ENCODE peak calls at places on chromosomes 13 and 19, in seven cellular contexts. K, X, M, Z, I, E and L are unnamed samples.
A peak's percentile ranks its signal among the peaks of the same experiment; 100 is the strongest.

GRCh38 chr13:51957377-51958216 is 53.7 kb downstream of the ATP7B start:
- DNase-seq in K (no peak), X (no peak), M (no peak), Z (no peak), I (no peak), E (no peak), L (no peak)

GRCh38 chr13:30340367-30341184 is 33.2 kb upstream of the KATNAL1 start:
- DNase-seq in K (no peak), X (no peak), M (peak; percentile 46), Z (peak; percentile 29), I (peak; percentile 92), E (no peak), L (peak; percentile 82)

GRCh38 chr19:10289836-10290438 is at the start of gene ICAM5:
- DNase-seq in K (no peak), X (no peak), M (no peak), Z (no peak), I (no peak), E (no peak), L (peak; percentile 48)

GRCh38 chr19:3075605-3076431 is 13.5 kb upstream of the TLE5 start:
- DNase-seq in K (no peak), X (no peak), M (no peak), Z (peak; percentile 89), I (no peak), E (peak; percentile 61), L (no peak)

GRCh38 chr13:51229731-51230130 is 7.5 kb downstream of the FAM124A start:
- DNase-seq in K (no peak), X (no peak), M (no peak), Z (no peak), I (no peak), E (no peak), L (no peak)

GRCh38 chr13:27379694-27380596 is 44.5 kb upstream of the GTF3A start:
- DNase-seq in K (peak; percentile 35), X (no peak), M (no peak), Z (peak; percentile 69), I (no peak), E (peak; percentile 21), L (peak; percentile 54)

GRCh38 chr19:10762656-10763055 is 44.8 kb downstream of the DNM2 start:
- DNase-seq in K (no peak), X (no peak), M (no peak), Z (no peak), I (no peak), E (no peak), L (no peak)

GRCh38 chr13:49124693-49125304 is 95.3 kb upstream of the MLNR start:
- DNase-seq in K (no peak), X (no peak), M (no peak), Z (no peak), I (no peak), E (no peak), L (peak; percentile 13)

GRCh38 chr13:77584111-77584510 is 48.6 kb downstream of the SCEL start:
- DNase-seq in K (no peak), X (no peak), M (no peak), Z (no peak), I (no peak), E (no peak), L (no peak)

GRCh38 chr13:114068723-114069322 is 63.6 kb downstream of the RASA3 start:
- DNase-seq in K (no peak), X (no peak), M (peak; percentile 43), Z (no peak), I (peak; percentile 81), E (no peak), L (peak; percentile 75)

GRCh38 chr19:584240-585001 is 5.3 kb upstream of the HCN2 start:
- DNase-seq in K (no peak), X (no peak), M (no peak), Z (peak; percentile 95), I (peak; percentile 39), E (peak; percentile 50), L (peak; percentile 58)

GRCh38 chr13:59877933-59878332 is 285.8 kb downstream of the DIAPH3 start:
- DNase-seq in K (no peak), X (no peak), M (no peak), Z (no peak), I (peak; percentile 58), E (no peak), L (peak; percentile 17)

GRCh38 chr13:33764716-33765115 is 53.2 kb upstream of the RFC3 start:
- DNase-seq in K (no peak), X (no peak), M (no peak), Z (no peak), I (no peak), E (no peak), L (no peak)

GRCh38 chr13:33312150-33312908 is 26.8 kb upstream of the STARD13 start:
- DNase-seq in K (no peak), X (no peak), M (no peak), Z (no peak), I (peak; percentile 58), E (no peak), L (peak; percentile 71)

GRCh38 chr13:34247596-34247995 is 429.6 kb downstream of the RFC3 start:
- DNase-seq in K (no peak), X (no peak), M (no peak), Z (no peak), I (no peak), E (no peak), L (no peak)

GRCh38 chr19:51777570-51778460 is 16.8 kb downstream of the FPR2 start:
- DNase-seq in K (peak; percentile 20), X (peak; percentile 32), M (peak; percentile 63), Z (peak; percentile 66), I (peak; percentile 90), E (no peak), L (peak; percentile 97)

GRCh38 chr13:93786846-93787245 is 560.2 kb downstream of the GPC6 start:
- DNase-seq in K (no peak), X (no peak), M (no peak), Z (peak; percentile 8), I (peak; percentile 10), E (no peak), L (peak; percentile 57)

DNA sequence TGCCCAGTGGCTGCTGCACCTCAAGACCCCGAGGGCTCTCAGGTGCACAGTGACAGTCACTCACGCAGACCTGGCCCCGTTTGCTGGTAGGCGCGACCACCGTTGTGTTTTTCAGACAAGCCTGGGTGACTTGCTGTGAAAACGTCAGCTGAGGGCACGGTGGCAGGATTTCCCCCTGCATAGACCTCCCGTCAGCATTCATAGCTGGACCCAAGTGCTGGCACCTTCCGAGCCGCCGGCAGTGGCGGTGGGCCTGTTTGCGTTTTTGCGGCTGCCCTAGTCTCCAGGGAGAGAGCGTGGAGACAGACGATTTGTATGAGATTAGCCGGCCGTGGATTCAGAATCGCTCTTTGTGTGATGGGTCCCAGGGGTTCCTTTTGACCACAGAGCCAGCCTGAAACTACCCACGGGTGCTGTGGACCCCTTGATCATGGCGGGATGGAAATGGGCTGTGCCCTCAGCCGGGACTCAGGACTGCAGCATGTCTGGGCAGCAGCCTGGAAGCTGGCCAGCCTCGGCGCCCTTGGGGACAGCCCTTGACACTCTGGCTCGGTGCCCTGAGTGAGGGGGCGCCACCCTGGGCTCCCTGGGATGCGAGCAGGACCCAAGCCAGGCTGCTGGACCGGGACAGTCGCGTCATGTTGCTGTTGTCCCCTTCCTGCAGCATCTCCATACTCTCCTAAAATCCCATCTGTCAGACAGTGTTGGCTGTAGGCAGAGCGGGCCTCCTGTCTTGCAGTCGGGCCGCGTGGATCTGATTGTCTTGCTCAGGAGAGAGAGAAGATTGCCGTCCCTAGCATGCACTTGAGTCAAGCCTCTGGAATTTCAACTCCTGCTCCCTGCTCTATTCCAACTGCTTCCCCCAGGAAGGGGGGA is 8.6 kb downstream of the KDM4B start:
- DNase-seq in K (no peak), X (peak; percentile 51), M (peak; percentile 88), Z (peak; percentile 81), I (peak; percentile 90), E (no peak), L (peak; percentile 94)
- H3K4me3 ChIP-seq in K (no peak overlapping the region), X (no peak overlapping the region), M (peak overlapping the region; percentile 34), Z (no peak overlapping the region), I (no peak overlapping the region), E (no peak overlapping the region), L (no peak overlapping the region)

GRCh38 chr19:43779820-43780219 is 953 bp downstream of the KCNN4 start:
- DNase-seq in K (peak; percentile 65), X (no peak), M (no peak), Z (no peak), I (no peak), E (no peak), L (no peak)
- H3K4me3 ChIP-seq in K (peak overlapping the region; percentile 50), X (peak overlapping the region; percentile 32), M (no peak overlapping the region), Z (no peak overlapping the region), I (no peak overlapping the region), E (peak overlapping the region; percentile 82), L (no peak overlapping the region)

GRCh38 chr13:23793711-23794110 is 95.5 kb downstream of the MIPEP start:
- DNase-seq in K (no peak), X (no peak), M (no peak), Z (no peak), I (no peak), E (no peak), L (no peak)

GRCh38 chr13:23789576-23790346 is 99.4 kb downstream of the MIPEP start:
- DNase-seq in K (no peak), X (no peak), M (no peak), Z (no peak), I (no peak), E (no peak), L (peak; percentile 42)

GRCh38 chr13:23790591-23791170 is 98.5 kb downstream of the MIPEP start:
- DNase-seq in K (no peak), X (no peak), M (no peak), Z (no peak), I (peak; percentile 85), E (no peak), L (peak; percentile 95)

GRCh38 chr13:23794267-23795161 is 94.7 kb downstream of the MIPEP start:
- DNase-seq in K (no peak), X (no peak), M (peak; percentile 68), Z (no peak), I (peak; percentile 96), E (no peak), L (peak; percentile 66)

DNA sequence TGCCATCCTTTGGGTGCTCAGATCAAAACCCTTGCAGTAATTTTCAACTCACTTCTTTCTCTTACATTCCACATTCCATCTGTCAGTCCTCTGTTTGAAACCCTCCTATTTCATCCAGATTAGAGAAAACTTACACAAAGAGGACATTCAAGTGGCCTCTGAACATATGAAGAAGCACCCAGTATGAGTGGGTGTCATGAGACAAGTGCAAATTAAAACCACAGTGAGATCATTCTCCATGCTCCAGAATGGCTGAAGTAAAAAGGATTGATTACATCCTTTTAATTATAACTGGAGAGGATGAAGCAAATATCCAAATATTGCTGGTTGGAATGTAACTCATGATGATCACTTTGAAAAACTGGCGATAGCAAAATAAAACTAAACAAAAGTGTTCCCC is 96.5 kb downstream of the MIPEP start:
- DNase-seq in K (no peak), X (no peak), M (no peak), Z (no peak), I (no peak), E (no peak), L (no peak)
- H3K4me3 ChIP-seq in K (no peak overlapping the region), X (no peak overlapping the region), M (no peak overlapping the region), Z (no peak overlapping the region), I (no peak overlapping the region), E (no peak overlapping the region), L (no peak overlapping the region)

DNA sequence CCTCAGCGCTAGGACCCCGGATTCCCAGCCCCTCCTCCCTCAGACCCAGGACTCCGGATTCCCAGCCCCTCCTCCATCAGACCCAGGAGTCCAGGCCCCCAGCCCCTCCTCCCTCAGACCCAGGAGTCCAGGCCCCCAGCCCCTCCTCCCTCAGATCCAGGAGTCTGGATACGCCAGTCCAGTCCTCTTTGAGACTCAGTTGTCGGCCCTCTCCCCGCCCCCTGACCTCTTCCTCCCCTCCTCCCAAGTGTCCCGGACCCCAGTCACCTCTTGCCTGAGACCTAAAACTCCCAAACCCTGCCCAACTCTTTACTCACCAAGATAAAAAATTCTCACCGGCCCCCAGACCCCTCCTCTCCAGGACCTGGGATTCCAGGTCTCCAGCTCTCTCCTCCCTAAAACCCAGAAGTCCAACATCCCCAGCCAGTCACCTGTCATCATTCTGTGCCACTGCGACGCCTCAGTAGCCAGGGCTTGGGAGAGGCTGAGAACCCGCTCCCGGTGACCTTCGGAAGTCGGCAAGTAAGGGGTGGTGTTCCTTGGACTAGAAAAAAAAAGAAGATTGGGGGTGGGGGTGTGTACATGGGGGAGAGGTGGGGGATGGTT is 1.4 kb upstream of the HSD17B14 start:
- DNase-seq in K (no peak), X (no peak), M (no peak), Z (no peak), I (no peak), E (no peak), L (no peak)
- H3K4me3 ChIP-seq in K (peak overlapping the region; percentile 49), X (peak overlapping the region; percentile 20), M (peak overlapping the region; percentile 32), Z (peak overlapping the region; percentile 63), I (no peak overlapping the region), E (no peak overlapping the region), L (peak overlapping the region; percentile 74)